ENCODE peak calls at places on chromosomes 1 and 21, in eight cellular contexts. One of them, this sample, is unnamed.

GRCh38 chr1:248858891-248859889 is at the start of gene ZNF692:
- DNase-seq in Caco-2: peak; percentile 97
- DNase-seq in IMR-90: peak; percentile 96
- DNase-seq in astrocyte of the spinal cord: peak; percentile 98
- DNase-seq in AG04449: peak; percentile 77
- DNase-seq in Peyer's patch: peak; percentile 97
- DNase-seq in HL-60: peak; percentile 98
- DNase-seq in cardiac fibroblast: peak; percentile 98
- DNase-seq in this sample: peak; percentile 82

GRCh38 chr21:46423546-46424061 is 35.1 kb upstream of the DIP2A start:
- DNase-seq in Peyer's patch: no peak
- DNase-seq in AG04449: no peak
- DNase-seq in cardiac fibroblast: no peak
- DNase-seq in astrocyte of the spinal cord: no peak
- DNase-seq in Caco-2: no peak
- DNase-seq in IMR-90: no peak
- DNase-seq in HL-60: peak; percentile 14
- DNase-seq in this sample: no peak

GRCh38 chr1:115426271-115426771 is 88.3 kb upstream of the NGF start:
- DNase-seq in Peyer's patch: no peak
- DNase-seq in astrocyte of the spinal cord: peak; percentile 80
- DNase-seq in IMR-90: peak; percentile 91
- DNase-seq in AG04449: peak; percentile 89
- DNase-seq in HL-60: no peak
- DNase-seq in cardiac fibroblast: peak; percentile 89
- DNase-seq in Caco-2: peak; percentile 42
- DNase-seq in this sample: no peak

GRCh38 chr1:66291047-66291864 is 242.7 kb upstream of the SGIP1 start:
- DNase-seq in Caco-2: no peak
- DNase-seq in AG04449: no peak
- DNase-seq in Peyer's patch: no peak
- DNase-seq in IMR-90: peak; percentile 55
- DNase-seq in HL-60: no peak
- DNase-seq in astrocyte of the spinal cord: no peak
- DNase-seq in cardiac fibroblast: no peak
- DNase-seq in this sample: no peak

GRCh38 chr1:61079898-61080336 is 2.4 kb upstream of the NFIA start:
- DNase-seq in astrocyte of the spinal cord: peak; percentile 86
- DNase-seq in Caco-2: peak; percentile 43
- DNase-seq in AG04449: no peak
- DNase-seq in cardiac fibroblast: peak; percentile 98
- DNase-seq in IMR-90: peak; percentile 67
- DNase-seq in Peyer's patch: peak; percentile 69
- DNase-seq in HL-60: peak; percentile 12
- DNase-seq in this sample: no peak

GRCh38 chr1:21702780-21703179 is 33.6 kb upstream of the RAP1GAP start:
- DNase-seq in astrocyte of the spinal cord: no peak
- DNase-seq in HL-60: no peak
- DNase-seq in Caco-2: no peak
- DNase-seq in IMR-90: no peak
- DNase-seq in Peyer's patch: no peak
- DNase-seq in cardiac fibroblast: no peak
- DNase-seq in AG04449: no peak
- DNase-seq in this sample: no peak

GRCh38 chr1:41516168-41516961 is 31.9 kb upstream of the EDN2 start:
- DNase-seq in astrocyte of the spinal cord: peak; percentile 91
- DNase-seq in IMR-90: peak; percentile 83
- DNase-seq in Caco-2: peak; percentile 79
- DNase-seq in cardiac fibroblast: peak; percentile 92
- DNase-seq in AG04449: no peak
- DNase-seq in HL-60: peak; percentile 68
- DNase-seq in Peyer's patch: peak; percentile 95
- DNase-seq in this sample: no peak

GRCh38 chr1:61672376-61672775 is 52.6 kb downstream of the TM2D1 start:
- DNase-seq in Peyer's patch: no peak
- DNase-seq in cardiac fibroblast: no peak
- DNase-seq in AG04449: no peak
- DNase-seq in Caco-2: no peak
- DNase-seq in IMR-90: no peak
- DNase-seq in astrocyte of the spinal cord: no peak
- DNase-seq in HL-60: no peak
- DNase-seq in this sample: no peak

GRCh38 chr21:28479660-28480059 is 513.0 kb downstream of the LTN1 start:
- DNase-seq in Peyer's patch: no peak
- DNase-seq in IMR-90: no peak
- DNase-seq in HL-60: no peak
- DNase-seq in cardiac fibroblast: no peak
- DNase-seq in astrocyte of the spinal cord: no peak
- DNase-seq in Caco-2: no peak
- DNase-seq in AG04449: no peak
- DNase-seq in this sample: no peak

GRCh38 chr1:158124034-158124433 is 56.7 kb upstream of the CD1D start:
- DNase-seq in Caco-2: no peak
- DNase-seq in astrocyte of the spinal cord: peak; percentile 18
- DNase-seq in IMR-90: peak; percentile 9
- DNase-seq in HL-60: no peak
- DNase-seq in cardiac fibroblast: no peak
- DNase-seq in AG04449: no peak
- DNase-seq in Peyer's patch: no peak
- DNase-seq in this sample: peak; percentile 93

GRCh38 chr1:2636733-2637132 is 3.9 kb upstream of the MMEL1 start:
- DNase-seq in AG04449: no peak
- DNase-seq in IMR-90: no peak
- DNase-seq in HL-60: no peak
- DNase-seq in astrocyte of the spinal cord: no peak
- DNase-seq in Peyer's patch: no peak
- DNase-seq in Caco-2: no peak
- DNase-seq in cardiac fibroblast: no peak
- DNase-seq in this sample: no peak

GRCh38 chr21:25370311-25370744 is 237.0 kb downstream of the MRPL39 start:
- DNase-seq in IMR-90: peak; percentile 99
- DNase-seq in Caco-2: no peak
- DNase-seq in Peyer's patch: no peak
- DNase-seq in HL-60: no peak
- DNase-seq in cardiac fibroblast: peak; percentile 82
- DNase-seq in astrocyte of the spinal cord: peak; percentile 97
- DNase-seq in AG04449: peak; percentile 88
- DNase-seq in this sample: peak; percentile 56

GRCh38 chr1:67377253-67377652 is 52.9 kb downstream of the SERBP1 start:
- DNase-seq in Caco-2: no peak
- DNase-seq in Peyer's patch: no peak
- DNase-seq in IMR-90: peak; percentile 68
- DNase-seq in HL-60: no peak
- DNase-seq in cardiac fibroblast: no peak
- DNase-seq in AG04449: no peak
- DNase-seq in astrocyte of the spinal cord: no peak
- DNase-seq in this sample: no peak

GRCh38 chr1:7578206-7578605 is 192.9 kb upstream of the VAMP3 start:
- DNase-seq in HL-60: no peak
- DNase-seq in astrocyte of the spinal cord: no peak
- DNase-seq in Caco-2: peak; percentile 11
- DNase-seq in AG04449: no peak
- DNase-seq in IMR-90: no peak
- DNase-seq in Peyer's patch: peak; percentile 26
- DNase-seq in cardiac fibroblast: no peak
- DNase-seq in this sample: no peak

GRCh38 chr1:115447672-115448071 is 109.6 kb upstream of the NGF start:
- DNase-seq in astrocyte of the spinal cord: no peak
- DNase-seq in cardiac fibroblast: no peak
- DNase-seq in AG04449: no peak
- DNase-seq in Peyer's patch: no peak
- DNase-seq in HL-60: no peak
- DNase-seq in IMR-90: no peak
- DNase-seq in Caco-2: no peak
- DNase-seq in this sample: no peak

GRCh38 chr21:44686000-44686781 is 4.2 kb upstream of the KRTAP12-1 start:
- DNase-seq in HL-60: no peak
- DNase-seq in AG04449: no peak
- DNase-seq in cardiac fibroblast: no peak
- DNase-seq in Peyer's patch: no peak
- DNase-seq in IMR-90: no peak
- DNase-seq in Caco-2: peak; percentile 15
- DNase-seq in astrocyte of the spinal cord: no peak
- DNase-seq in this sample: no peak

GRCh38 chr1:66352783-66353182 is 181.2 kb upstream of the SGIP1 start:
- DNase-seq in AG04449: no peak
- DNase-seq in Peyer's patch: no peak
- DNase-seq in HL-60: no peak
- DNase-seq in astrocyte of the spinal cord: no peak
- DNase-seq in cardiac fibroblast: no peak
- DNase-seq in IMR-90: no peak
- DNase-seq in Caco-2: no peak
- DNase-seq in this sample: no peak

GRCh38 chr1:54428838-54429513 is 22.8 kb upstream of the SSBP3 start:
- DNase-seq in Caco-2: peak; percentile 51
- DNase-seq in HL-60: no peak
- DNase-seq in cardiac fibroblast: peak; percentile 20
- DNase-seq in astrocyte of the spinal cord: no peak
- DNase-seq in IMR-90: no peak
- DNase-seq in Peyer's patch: no peak
- DNase-seq in AG04449: no peak
- DNase-seq in this sample: no peak

GRCh38 chr1:236451796-236452373 is 57.8 kb downstream of the EDARADD start:
- DNase-seq in AG04449: no peak
- DNase-seq in astrocyte of the spinal cord: no peak
- DNase-seq in Caco-2: peak; percentile 39
- DNase-seq in IMR-90: no peak
- DNase-seq in cardiac fibroblast: peak; percentile 14
- DNase-seq in Peyer's patch: peak; percentile 52
- DNase-seq in HL-60: peak; percentile 32
- DNase-seq in this sample: no peak

GRCh38 chr21:41766883-41767605 is at the start of gene RIPK4:
- DNase-seq in AG04449: no peak
- DNase-seq in Caco-2: peak; percentile 93
- DNase-seq in IMR-90: peak; percentile 23
- DNase-seq in cardiac fibroblast: peak; percentile 47
- DNase-seq in astrocyte of the spinal cord: peak; percentile 14
- DNase-seq in HL-60: no peak
- DNase-seq in Peyer's patch: peak; percentile 95
- DNase-seq in this sample: peak; percentile 85
- H3K4me3 ChIP-seq in AG04449: peak within 1 kb of the TSS; percentile 66
- H3K4me3 ChIP-seq in Caco-2: peak within 1 kb of the TSS; percentile 90
- H3K4me3 ChIP-seq in IMR-90: no peak within 1 kb of the TSS
- H3K4me3 ChIP-seq in cardiac fibroblast: peak within 1 kb of the TSS; percentile 46
- H3K4me3 ChIP-seq in astrocyte of the spinal cord: peak within 1 kb of the TSS; percentile 34
- H3K4me3 ChIP-seq in HL-60: no peak within 1 kb of the TSS
- H3K4me3 ChIP-seq in Peyer's patch: peak within 1 kb of the TSS; percentile 19
- H3K4me3 ChIP-seq in this sample: peak within 1 kb of the TSS; percentile 92

GRCh38 chr1:24580756-24581155 is 24.9 kb downstream of the NCMAP start:
- DNase-seq in cardiac fibroblast: no peak
- DNase-seq in Peyer's patch: no peak
- DNase-seq in AG04449: no peak
- DNase-seq in IMR-90: no peak
- DNase-seq in HL-60: no peak
- DNase-seq in astrocyte of the spinal cord: no peak
- DNase-seq in Caco-2: no peak
- DNase-seq in this sample: no peak
- TF ChIP-seq CTCF in cardiac fibroblast: no peak
- TF ChIP-seq CTCF in Peyer's patch: no peak
- TF ChIP-seq CTCF in AG04449: no peak
- TF ChIP-seq CTCF in IMR-90: no peak
- TF ChIP-seq CTCF in HL-60: no peak
- TF ChIP-seq CTCF in astrocyte of the spinal cord: no peak
- TF ChIP-seq CTCF in Caco-2: no peak
- TF ChIP-seq CTCF in this sample: no peak

GRCh38 chr1:151723726-151724370 is 2.5 kb downstream of the RIIAD1 start:
- DNase-seq in IMR-90: no peak
- DNase-seq in Caco-2: no peak
- DNase-seq in cardiac fibroblast: no peak
- DNase-seq in Peyer's patch: no peak
- DNase-seq in HL-60: no peak
- DNase-seq in astrocyte of the spinal cord: no peak
- DNase-seq in AG04449: no peak
- DNase-seq in this sample: no peak

GRCh38 chr1:151718666-151719065 is 2.1 kb upstream of the CELF3 start:
- DNase-seq in cardiac fibroblast: no peak
- DNase-seq in astrocyte of the spinal cord: no peak
- DNase-seq in Caco-2: no peak
- DNase-seq in AG04449: no peak
- DNase-seq in Peyer's patch: no peak
- DNase-seq in HL-60: no peak
- DNase-seq in IMR-90: no peak
- DNase-seq in this sample: no peak

GRCh38 chr1:151721788-151722510 is 627 bp downstream of the RIIAD1 start:
- DNase-seq in HL-60: no peak
- DNase-seq in cardiac fibroblast: no peak
- DNase-seq in IMR-90: peak; percentile 13
- DNase-seq in Peyer's patch: no peak
- DNase-seq in AG04449: no peak
- DNase-seq in Caco-2: no peak
- DNase-seq in astrocyte of the spinal cord: no peak
- DNase-seq in this sample: no peak

GRCh38 chr1:151720190-151720953 is 950 bp upstream of the RIIAD1 start:
- DNase-seq in Caco-2: no peak
- DNase-seq in astrocyte of the spinal cord: peak; percentile 26
- DNase-seq in cardiac fibroblast: peak; percentile 52
- DNase-seq in HL-60: no peak
- DNase-seq in IMR-90: peak; percentile 22
- DNase-seq in Peyer's patch: no peak
- DNase-seq in AG04449: no peak
- DNase-seq in this sample: no peak

GRCh38 chr1:151720974-151721787 is at the start of gene RIIAD1:
- DNase-seq in AG04449: no peak
- DNase-seq in IMR-90: no peak
- DNase-seq in cardiac fibroblast: peak; percentile 33
- DNase-seq in HL-60: no peak
- DNase-seq in astrocyte of the spinal cord: no peak
- DNase-seq in Caco-2: no peak
- DNase-seq in Peyer's patch: no peak
- DNase-seq in this sample: no peak
- H3K4me3 ChIP-seq in AG04449: peak within 1 kb of the TSS; percentile 47
- H3K4me3 ChIP-seq in IMR-90: peak within 1 kb of the TSS; percentile 32
- H3K4me3 ChIP-seq in cardiac fibroblast: peak within 1 kb of the TSS; percentile 48
- H3K4me3 ChIP-seq in HL-60: peak within 1 kb of the TSS; percentile 5
- H3K4me3 ChIP-seq in astrocyte of the spinal cord: peak within 1 kb of the TSS; percentile 33
- H3K4me3 ChIP-seq in Caco-2: peak within 1 kb of the TSS; percentile 31
- H3K4me3 ChIP-seq in Peyer's patch: peak within 1 kb of the TSS; percentile 52
- H3K4me3 ChIP-seq in this sample: peak within 1 kb of the TSS; percentile 35

GRCh38 chr1:6183520-6183989 is 3.4 kb upstream of the CHD5 start:
- DNase-seq in AG04449: no peak
- DNase-seq in astrocyte of the spinal cord: no peak
- DNase-seq in IMR-90: peak; percentile 20
- DNase-seq in Peyer's patch: no peak
- DNase-seq in HL-60: no peak
- DNase-seq in cardiac fibroblast: no peak
- DNase-seq in Caco-2: no peak
- DNase-seq in this sample: no peak
- TF ChIP-seq CTCF in AG04449: no peak
- TF ChIP-seq CTCF in astrocyte of the spinal cord: no peak
- TF ChIP-seq CTCF in IMR-90: no peak
- TF ChIP-seq CTCF in Peyer's patch: no peak
- TF ChIP-seq CTCF in HL-60: no peak
- TF ChIP-seq CTCF in cardiac fibroblast: peak; percentile 7
- TF ChIP-seq CTCF in Caco-2: no peak
- TF ChIP-seq CTCF in this sample: no peak

DNA sequence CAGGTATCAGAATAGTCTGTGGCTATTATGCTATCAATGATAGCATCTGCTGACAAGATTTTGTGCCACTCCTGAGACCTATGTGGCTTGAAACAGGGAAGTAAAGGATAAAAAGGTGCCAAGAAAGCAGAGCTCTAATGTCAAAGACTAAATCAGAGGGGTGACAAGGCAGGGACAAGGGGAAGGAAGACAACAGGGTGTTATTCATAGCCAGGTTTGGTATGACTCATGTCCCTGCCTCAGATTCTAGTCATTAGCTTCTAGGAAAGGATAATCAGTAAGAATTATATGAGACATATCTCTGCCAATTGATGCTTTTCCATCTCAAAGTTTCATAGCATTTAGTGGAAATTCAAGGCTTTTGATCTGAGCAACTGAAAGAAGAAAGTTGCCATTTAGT is 31.8 kb upstream of the PLD5 start:
- DNase-seq in Peyer's patch: no peak
- DNase-seq in IMR-90: no peak
- DNase-seq in HL-60: no peak
- DNase-seq in Caco-2: no peak
- DNase-seq in astrocyte of the spinal cord: no peak
- DNase-seq in AG04449: no peak
- DNase-seq in cardiac fibroblast: no peak
- DNase-seq in this sample: no peak
- H3K4me3 ChIP-seq in Peyer's patch: no peak overlapping the region
- H3K4me3 ChIP-seq in IMR-90: no peak overlapping the region
- H3K4me3 ChIP-seq in HL-60: no peak overlapping the region
- H3K4me3 ChIP-seq in Caco-2: no peak overlapping the region
- H3K4me3 ChIP-seq in astrocyte of the spinal cord: no peak overlapping the region
- H3K4me3 ChIP-seq in AG04449: no peak overlapping the region
- H3K4me3 ChIP-seq in cardiac fibroblast: no peak overlapping the region
- H3K4me3 ChIP-seq in this sample: no peak overlapping the region